ENCODE peak calls at places on chromosomes 5 and 9, in six cellular contexts. C is H1, U is GM12892, V is K562, Q is HepG2, Y is GM12878. H is an unnamed sample.

GRCh38 chr5:124253421-124253820 is 493.0 kb downstream of the ZNF608 start:
- DNase-seq in C (no peak), U (no peak), V (no peak), Q (no peak), Y (no peak), H (no peak)

GRCh38 chr9:123339666-123340414 is 16.2 kb upstream of the CRB2 start:
- DNase-seq in C (no peak), U (no peak), V (no peak), Q (no peak), Y (peak; percentile 78), H (no peak)

GRCh38 chr9:125982798-125983406 is 235.7 kb downstream of the PBX3 start:
- DNase-seq in C (no peak), U (no peak), V (no peak), Q (no peak), Y (no peak), H (no peak)

GRCh38 chr9:68522126-68522525 is 18.6 kb downstream of the TMEM252 start:
- DNase-seq in C (no peak), U (no peak), V (no peak), Q (no peak), Y (no peak), H (no peak)

GRCh38 chr9:130866474-130866965 is 30.1 kb downstream of the QRFP start:
- DNase-seq in C (peak; percentile 85), U (no peak), V (no peak), Q (peak; percentile 89), Y (peak; percentile 17), H (no peak)

GRCh38 chr5:72363146-72363802 is 43.1 kb downstream of the PTCD2 start:
- DNase-seq in C (no peak), U (no peak), V (no peak), Q (no peak), Y (no peak), H (no peak)

GRCh38 chr9:129373361-129373760 is 195.3 kb upstream of the IER5L start:
- DNase-seq in C (no peak), U (no peak), V (no peak), Q (no peak), Y (no peak), H (no peak)

GRCh38 chr9:115237383-115238087 is 119.6 kb upstream of the TNC start:
- DNase-seq in C (no peak), U (no peak), V (no peak), Q (no peak), Y (no peak), H (no peak)

GRCh38 chr5:87029951-87030350 is 237.7 kb upstream of the RASA1 start:
- DNase-seq in C (no peak), U (no peak), V (no peak), Q (no peak), Y (no peak), H (no peak)

GRCh38 chr9:104868687-104869404 is 59.1 kb downstream of the ABCA1 start:
- DNase-seq in C (no peak), U (peak; percentile 48), V (peak; percentile 27), Q (no peak), Y (no peak), H (peak; percentile 74)

DNA sequence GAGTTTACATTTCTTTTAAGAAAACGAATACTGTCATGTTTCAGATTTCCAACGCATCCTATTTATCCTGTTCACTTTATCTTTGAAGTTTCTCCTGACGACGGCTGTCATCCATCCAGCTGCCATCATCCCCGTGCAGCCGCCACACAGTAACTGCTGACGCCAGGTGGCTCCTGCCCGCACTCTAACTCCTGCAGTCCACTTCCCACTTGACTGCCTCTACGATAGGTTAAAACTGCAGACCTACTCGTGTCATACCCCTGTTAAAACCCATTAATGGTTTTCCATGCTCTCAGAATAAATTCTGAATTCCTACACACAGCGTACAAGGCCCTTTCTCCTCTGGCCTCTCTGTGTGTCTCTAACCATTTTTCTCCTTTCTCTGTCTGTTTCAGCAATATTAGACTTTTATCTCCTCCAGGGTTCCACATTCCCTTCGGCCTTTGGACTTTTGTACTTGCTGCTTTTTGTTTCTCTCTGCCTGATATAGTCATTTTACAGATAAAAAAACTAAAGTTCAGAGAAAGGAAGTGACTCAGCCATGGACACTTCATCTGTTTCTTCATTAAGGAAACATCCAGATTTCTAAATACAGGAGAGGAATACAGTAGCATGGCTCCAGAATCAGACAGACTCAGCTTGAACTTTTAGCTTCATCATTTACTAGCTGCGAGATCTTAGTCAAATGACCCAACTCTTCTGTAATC is 84.9 kb downstream of the ADAMTS12 start:
- DNase-seq in C (no peak), U (no peak), V (no peak), Q (peak; percentile 2), Y (no peak), H (no peak)
- TF ChIP-seq TAF1 in C (no peak), U (no peak), V (no peak), Q (no peak), Y (no peak), H (no peak)

GRCh38 chr5:78899922-78900362 is 85.2 kb downstream of the ARSB start:
- DNase-seq in C (peak; percentile 53), U (no peak), V (peak; percentile 66), Q (peak; percentile 58), Y (no peak), H (no peak)
- TF ChIP-seq POLR2A in C (no peak), U (no peak), V (no peak), Q (no peak), Y (no peak), H (no peak)

GRCh38 chr5:62460578-62460983 is 48.0 kb downstream of the IPO11 start:
- DNase-seq in C (no peak), U (no peak), V (peak; percentile 32), Q (peak; percentile 35), Y (no peak), H (peak; percentile 17)

GRCh38 chr5:62461561-62461960 is 49.0 kb downstream of the IPO11 start:
- DNase-seq in C (no peak), U (no peak), V (no peak), Q (no peak), Y (no peak), H (no peak)

GRCh38 chr5:62457071-62457470 is 44.5 kb downstream of the IPO11 start:
- DNase-seq in C (no peak), U (no peak), V (no peak), Q (no peak), Y (no peak), H (no peak)
- TF ChIP-seq TAF1 in C (no peak), U (no peak), V (no peak), Q (no peak), Y (no peak), H (no peak)

GRCh38 chr5:134225780-134226440 is at the start of gene PPP2CA:
- DNase-seq in C (peak; percentile 99), U (peak; percentile 87), V (peak; percentile 94), Q (peak; percentile 95), Y (peak; percentile 98), H (peak; percentile 89)
- TF ChIP-seq POLR2A in C (peak; percentile 90), U (peak; percentile 49), V (peak; percentile 90), Q (peak; percentile 60), Y (peak; percentile 89), H (no peak)

GRCh38 chr9:70587143-70587710 is 172.8 kb upstream of the KLF9 start:
- DNase-seq in C (no peak), U (no peak), V (no peak), Q (no peak), Y (no peak), H (no peak)
- TF ChIP-seq TAF1 in C (no peak), U (no peak), V (no peak), Q (no peak), Y (no peak), H (no peak)

H was measured in GM12891.